ENCODE peak calls at places on chromosomes 7 and 10, in ten cellular contexts. B, R, F, J, G, P, M, H, W and L are unnamed samples.

GRCh38 chr10:74282151-74282852 is 131.3 kb downstream of the ADK start:
- DNase-seq in B (no peak), G (peak), W (peak), M (no peak), F (no peak), H (no peak), P (no peak), R (peak), J (no peak), L (peak)

GRCh38 chr10:79404231-79404609 is 41.2 kb downstream of the ZCCHC24 start:
- DNase-seq in M (no peak), F (no peak), G (peak), R (peak), H (no peak), P (no peak), W (peak), B (no peak), J (no peak), L (peak)

GRCh38 chr7:47336178-47337020 is 245.5 kb downstream of the TNS3 start:
- DNase-seq in J (no peak), P (no peak), R (peak), G (no peak), M (no peak), F (peak), W (peak), H (peak), B (no peak), L (peak)

GRCh38 chr7:117950601-117951278 is 77.5 kb upstream of the CTTNBP2 start:
- DNase-seq in W (no peak), G (no peak), P (no peak), M (no peak), J (no peak), R (no peak), H (no peak), F (no peak), B (no peak), L (no peak)

GRCh38 chr10:13984647-13985155 is 346.0 kb downstream of the FRMD4A start:
- DNase-seq in J (no peak), P (no peak), B (no peak), F (no peak), W (peak), R (peak), G (no peak), M (no peak), H (no peak), L (peak)

GRCh38 chr10:88919041-88919440 is 33.5 kb downstream of the ACTA2 start:
- DNase-seq in W (peak), F (no peak), H (no peak), B (no peak), G (no peak), P (no peak), R (no peak), M (no peak), J (no peak), L (no peak)

GRCh38 chr7:150909192-150909591 is 56.9 kb downstream of the AOC1 start:
- DNase-seq in F (no peak), G (no peak), H (no peak), W (no peak), J (peak), B (no peak), M (no peak), P (no peak), R (no peak), L (no peak)

GRCh38 chr7:11203688-11204087 is 230.0 kb downstream of the PHF14 start:
- DNase-seq in B (no peak), M (no peak), G (no peak), R (no peak), J (no peak), F (no peak), P (no peak), W (no peak), H (no peak), L (peak)

GRCh38 chr10:10910634-10911033 is 107.0 kb upstream of the CELF2 start:
- DNase-seq in J (no peak), W (no peak), B (no peak), R (peak), F (peak), P (no peak), M (no peak), G (no peak), H (no peak), L (no peak)

GRCh38 chr7:373818-374705 is 84.1 kb downstream of the FOXL3 start:
- DNase-seq in W (no peak), R (no peak), J (peak), F (no peak), P (no peak), G (no peak), H (no peak), B (no peak), M (no peak), L (no peak)

GRCh38 chr10:18087398-18087797 is 52.8 kb upstream of the CACNB2 start:
- DNase-seq in G (no peak), H (no peak), R (peak), M (no peak), P (no peak), F (no peak), J (no peak), W (no peak), B (no peak), L (no peak)

GRCh38 chr10:74439213-74439612 is 288.2 kb downstream of the ADK start:
- DNase-seq in R (no peak), G (no peak), F (no peak), P (no peak), M (no peak), B (no peak), H (no peak), J (no peak), W (peak), L (peak)

GRCh38 chr7:20784311-20785210 is 2.1 kb downstream of the SP8 start:
- DNase-seq in B (no peak), W (no peak), P (no peak), G (no peak), M (peak), R (peak), J (no peak), H (no peak), F (peak), L (no peak)

GRCh38 chr10:17453377-17454091 is 861 bp downstream of the ST8SIA6 start:
- DNase-seq in G (no peak), R (no peak), F (peak), W (peak), M (peak), J (peak), B (no peak), H (no peak), P (peak), L (peak)

GRCh38 chr7:55533729-55534080 is 38.6 kb downstream of the VOPP1 start:
- DNase-seq in F (no peak), P (no peak), B (no peak), W (no peak), J (no peak), H (no peak), G (no peak), M (no peak), R (no peak), L (no peak)

GRCh38 chr10:34470307-34470706 is 344.8 kb downstream of the PARD3 start:
- DNase-seq in B (no peak), F (no peak), M (no peak), J (no peak), P (no peak), H (no peak), G (no peak), W (no peak), R (no peak), L (no peak)